ENCODE peak calls at places on chromosomes 13 and 19, in four cellular contexts. B, S, M and C are unnamed samples.

GRCh38 chr19:12603714-12604113 is 6.9 kb downstream of the ZNF490 start:
- DNase-seq in M (no peak), S (no peak), B (no peak), C (no peak)

GRCh38 chr13:106349080-106349841 is 186.2 kb downstream of the EFNB2 start:
- DNase-seq in S (no peak), M (no peak), B (no peak), C (peak; percentile 69)

GRCh38 chr13:21717817-21718216 is 46.9 kb downstream of the FGF9 start:
- DNase-seq in S (no peak), B (no peak), M (no peak), C (no peak)

GRCh38 chr13:112714366-112714765 is 24.5 kb downstream of the ATP11A start:
- DNase-seq in S (peak; percentile 62), M (no peak), B (no peak), C (no peak)

GRCh38 chr19:55468054-55468393 is 3.5 kb upstream of the C19orf85 start:
- DNase-seq in B (no peak), S (no peak), M (no peak), C (no peak)

GRCh38 chr13:25733061-25733491 is 318.7 kb downstream of the SHISA2 start:
- DNase-seq in S (no peak), M (no peak), B (no peak), C (no peak)

GRCh38 chr13:40116008-40116407 is 460.5 kb downstream of the COG6 start:
- DNase-seq in B (no peak), M (no peak), S (no peak), C (no peak)

GRCh38 chr13:21719463-21719862 is 48.6 kb downstream of the FGF9 start:
- DNase-seq in S (no peak), M (no peak), B (no peak), C (no peak)

GRCh38 chr19:55482128-55482961 is 2.6 kb upstream of the NAT14 start:
- DNase-seq in S (no peak), M (no peak), B (no peak), C (no peak)

GRCh38 chr13:21402586-21403307 is 56.4 kb downstream of the ZDHHC20 start:
- DNase-seq in M (no peak), S (no peak), B (no peak), C (no peak)